ENCODE peak calls at places on chromosomes 1 and 21, in four cellular contexts. S is astrocyte of the cerebellum, L is GM23248, Y is stomach. G is an unnamed sample.

GRCh38 chr1:40017951-40018575 is 22.5 kb upstream of the CAP1 start:
- DNase-seq in S (no peak), L (no peak), Y (no peak), G (no peak)

GRCh38 chr1:42941640-42942330 is 16.9 kb downstream of the SLC2A1 start:
- DNase-seq in S (no peak), L (peak), Y (peak), G (peak)

GRCh38 chr1:228093050-228093906 is 9.8 kb downstream of the C1orf35 start:
- DNase-seq in S (no peak), L (no peak), Y (peak), G (no peak)

GRCh38 chr1:227945891-227946623 is 1.7 kb downstream of the WNT9A start:
- DNase-seq in S (no peak), L (peak), Y (peak), G (peak)

GRCh38 chr1:76083189-76083588 is 8.6 kb downstream of the ST6GALNAC3 start:
- DNase-seq in S (no peak), L (no peak), Y (no peak), G (peak)

GRCh38 chr1:64895500-64895899 is 70.8 kb downstream of the JAK1 start:
- DNase-seq in S (peak), L (no peak), Y (no peak), G (no peak)

GRCh38 chr1:173195596-173196088 is 11.5 kb downstream of the TNFSF4 start:
- DNase-seq in S (no peak), L (no peak), Y (no peak), G (peak)

GRCh38 chr1:35683012-35683411 is 35.7 kb downstream of the C1orf216 start:
- DNase-seq in S (no peak), L (no peak), Y (no peak), G (no peak)

GRCh38 chr21:22314963-22315362 is 1316.8 kb downstream of the NCAM2 start:
- DNase-seq in S (no peak), L (no peak), Y (no peak), G (no peak)

GRCh38 chr21:43361493-43362296 is 65.2 kb downstream of the SIK1 start:
- DNase-seq in S (no peak), L (peak), Y (no peak), G (no peak)

GRCh38 chr1:198978523-198978922 is 339.7 kb downstream of the PTPRC start:
- DNase-seq in S (no peak), L (no peak), Y (no peak), G (no peak)

GRCh38 chr1:115284209-115284608 is 53.8 kb downstream of the NGF start:
- DNase-seq in S (no peak), L (no peak), Y (no peak), G (no peak)
- H3K4me3 ChIP-seq in S (no peak), L (no peak), Y (no peak), G (no peak)

DNA sequence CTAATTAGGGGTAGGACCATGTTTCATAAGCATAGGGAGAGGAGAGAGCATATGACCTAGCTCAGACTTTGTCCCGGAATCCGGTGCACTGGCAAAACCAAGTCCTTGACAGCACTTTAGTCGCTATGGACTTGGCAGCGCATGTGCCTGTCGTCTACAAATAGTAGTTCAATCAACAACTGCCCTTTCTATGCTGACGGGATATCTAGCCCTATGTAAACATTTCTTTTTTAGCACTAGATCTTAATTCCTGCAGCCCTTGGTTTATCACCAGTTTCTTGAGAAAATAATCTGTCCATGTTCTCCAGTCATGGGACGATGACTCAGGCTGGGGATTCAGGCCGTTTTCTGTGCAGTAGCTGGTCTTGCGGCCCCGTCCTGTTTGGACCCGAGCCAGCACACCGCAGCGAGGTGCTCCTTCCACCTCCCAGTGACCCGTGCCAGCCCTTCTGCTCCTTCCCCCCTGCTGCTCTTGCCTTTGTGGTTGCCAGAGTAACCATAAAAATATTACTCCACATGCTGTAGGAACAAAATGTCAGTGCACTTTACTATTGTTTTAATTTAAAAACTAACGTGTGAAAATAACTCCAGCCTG is 8.6 kb upstream of the MT1HL1 start:
- DNase-seq in S (peak), L (no peak), Y (peak), G (peak)
- H3K4me3 ChIP-seq in S (no peak), L (no peak), Y (no peak), G (no peak)

GRCh38 chr1:196608401-196609113 is at the start of gene KCNT2:
- DNase-seq in S (peak), L (peak), Y (peak), G (peak)
- H3K4me3 ChIP-seq in S (peak), L (peak), Y (peak), G (peak)

GRCh38 chr1:38875811-38876210 is 2.7 kb upstream of the MYCBP start:
- DNase-seq in S (no peak), L (no peak), Y (no peak), G (no peak)
- H3K4me3 ChIP-seq in S (no peak), L (no peak), Y (no peak), G (no peak)

DNA sequence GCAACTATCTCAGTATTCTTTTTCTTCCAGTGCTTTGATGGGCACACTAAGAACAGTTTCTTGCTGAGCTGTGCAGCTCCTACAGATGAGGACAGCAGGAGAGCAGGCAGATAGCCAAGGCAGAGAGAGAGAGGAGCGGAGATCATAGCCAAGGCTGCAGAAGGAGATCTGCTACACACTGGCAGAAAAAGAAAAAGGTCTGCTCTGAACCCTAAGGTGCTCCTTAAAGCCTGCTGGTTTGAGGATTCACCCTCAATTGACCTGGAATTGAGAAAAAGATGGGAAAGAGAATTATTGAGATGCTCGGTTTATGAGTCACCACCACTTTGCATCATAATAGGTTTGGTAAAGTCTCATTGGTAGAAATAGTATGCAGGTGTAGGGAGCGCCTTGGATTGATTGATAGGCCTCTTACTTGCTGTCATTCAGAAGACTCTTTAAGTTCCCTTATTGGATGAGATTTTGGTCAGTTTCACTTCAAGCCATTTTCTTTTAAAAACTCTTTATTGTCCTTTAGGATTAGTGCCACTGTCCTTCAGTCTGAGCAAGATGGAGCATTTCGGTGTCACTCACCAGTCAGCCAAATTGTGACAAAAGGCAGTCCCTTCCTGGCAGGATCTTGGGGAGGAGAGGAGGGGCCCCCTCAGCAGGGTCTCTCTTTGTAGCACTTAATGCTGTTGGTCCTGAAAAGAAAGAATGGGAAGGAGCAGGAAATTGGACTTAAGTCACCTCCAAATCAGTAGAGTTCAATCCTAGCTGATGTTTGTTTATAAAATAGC is 685.0 kb downstream of the ADGRL2 start:
- DNase-seq in S (peak), L (peak), Y (no peak), G (peak)
- H3K4me3 ChIP-seq in S (no peak), L (no peak), Y (no peak), G (no peak)

DNA sequence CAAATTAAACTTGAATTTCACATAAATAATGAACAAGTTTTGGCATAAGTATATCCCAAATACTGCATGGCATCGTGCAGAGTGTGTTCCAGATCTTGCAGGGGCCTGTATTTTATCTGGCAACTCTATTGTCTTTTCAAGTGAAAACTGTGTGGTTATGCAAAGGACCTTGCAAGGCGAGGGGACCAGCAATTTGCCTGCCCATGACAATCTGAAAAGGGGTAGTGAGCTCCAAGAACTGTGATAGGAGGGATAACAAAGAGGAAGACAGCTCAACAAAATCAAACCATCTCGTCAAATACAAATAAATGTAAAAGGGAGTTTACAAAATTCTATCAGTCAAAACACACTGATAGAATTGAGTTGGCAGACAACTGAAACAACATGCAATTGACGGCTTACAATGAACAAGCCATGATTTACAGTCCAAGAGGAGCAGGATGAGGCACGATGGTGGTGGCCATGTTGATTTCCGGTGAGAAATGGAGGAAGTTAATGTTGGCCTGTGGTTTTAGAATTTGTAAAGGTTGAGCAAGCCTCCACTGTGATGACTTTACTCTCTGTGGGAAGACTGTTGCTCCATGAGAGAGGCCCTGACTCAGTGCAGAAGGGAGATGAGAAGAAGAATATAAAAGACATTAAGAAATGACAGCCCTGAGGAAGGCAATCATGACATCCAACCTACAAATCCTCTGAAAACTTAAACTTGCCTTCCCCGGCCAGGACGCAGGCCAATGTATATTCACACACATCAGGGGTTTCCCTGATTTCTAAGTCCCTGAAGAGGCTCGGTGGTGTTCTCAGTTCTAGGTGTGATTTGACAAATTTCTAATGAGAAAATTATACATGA is 132.2 kb downstream of the ADSS2 start:
- DNase-seq in S (peak), L (peak), Y (no peak), G (no peak)
- H3K4me3 ChIP-seq in S (no peak), L (no peak), Y (no peak), G (no peak)

GRCh38 chr1:33351281-33351660 is 30.4 kb upstream of the A3GALT2 start:
- DNase-seq in S (no peak), L (no peak), Y (no peak), G (no peak)
- H3K4me3 ChIP-seq in S (no peak), L (no peak), Y (no peak), G (no peak)

GRCh38 chr1:27687906-27688305 is 15.9 kb upstream of the IFI6 start:
- DNase-seq in S (no peak), L (no peak), Y (no peak), G (no peak)

GRCh38 chr1:27689423-27690173 is 17.6 kb upstream of the IFI6 start:
- DNase-seq in S (peak), L (peak), Y (no peak), G (no peak)

GRCh38 chr1:27686223-27686990 is 14.4 kb upstream of the IFI6 start:
- DNase-seq in S (no peak), L (no peak), Y (peak), G (peak)

DNA sequence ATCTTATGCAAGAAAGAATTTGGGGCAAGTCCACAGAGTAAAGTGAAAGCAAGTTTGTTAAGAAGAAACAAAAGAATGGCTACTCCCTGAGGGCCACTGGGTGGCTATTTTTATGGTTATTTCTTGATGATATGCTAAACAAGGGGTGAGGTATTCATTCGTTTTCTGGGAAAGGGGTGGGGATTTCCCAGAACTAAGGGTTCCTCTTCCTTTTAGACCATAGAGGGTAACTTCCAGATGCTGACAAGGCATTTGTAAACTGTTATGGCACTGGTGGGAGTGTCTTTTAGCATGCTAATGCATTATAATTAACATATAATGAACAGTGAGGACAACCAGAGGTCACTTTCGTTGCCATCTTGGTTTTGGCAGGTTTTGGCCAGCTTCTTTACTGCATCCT is 18.2 kb upstream of the IFI6 start:
- DNase-seq in S (no peak), L (no peak), Y (no peak), G (no peak)
- H3K4me3 ChIP-seq in S (no peak), L (peak), Y (no peak), G (no peak)